ENCODE peak calls at places on chromosome 16, in ten cellular contexts. R, L, D, P, U, S, G, F, E and H are unnamed samples.

GRCh38 chr16:68948230-68948910 is 105.0 kb downstream of the TANGO6 start:
- DNase-seq in F (no peak), L (peak; percentile 26), P (no peak), R (no peak), E (peak; percentile 37), G (no peak), D (no peak), U (no peak), S (no peak), H (no peak)

GRCh38 chr16:1610841-1611653 is 825 bp downstream of the IFT140 start:
- DNase-seq in E (no peak), L (no peak), S (no peak), P (no peak), F (no peak), U (no peak), R (peak; percentile 32), G (no peak), D (no peak), H (no peak)

GRCh38 chr16:89122322-89122831 is 28.7 kb downstream of the ACSF3 start:
- DNase-seq in P (no peak), G (peak; percentile 84), L (no peak), U (peak; percentile 87), R (no peak), E (no peak), S (no peak), F (no peak), D (no peak), H (no peak)

GRCh38 chr16:4517812-4518211 is 20.8 kb downstream of the CDIP1 start:
- DNase-seq in D (no peak), R (peak; percentile 52), G (no peak), P (peak; percentile 40), F (peak; percentile 57), U (no peak), E (peak; percentile 46), S (peak; percentile 82), L (peak; percentile 52), H (no peak)

GRCh38 chr16:67526149-67526732 is 2.4 kb upstream of the RIPOR1 start:
- DNase-seq in P (no peak), R (no peak), E (peak; percentile 61), F (peak; percentile 32), U (no peak), L (peak; percentile 24), D (no peak), G (no peak), S (no peak), H (no peak)

GRCh38 chr16:3021449-3022207 is 1.5 kb downstream of the TNFRSF12A start:
- DNase-seq in R (peak; percentile 86), P (peak; percentile 72), D (peak; percentile 68), E (peak; percentile 94), U (peak; percentile 88), F (peak; percentile 89), S (peak; percentile 96), L (peak; percentile 76), G (peak; percentile 89), H (peak; percentile 84)

GRCh38 chr16:9033125-9033830 is 58.2 kb upstream of the HAPSTR1 start:
- DNase-seq in E (peak; percentile 71), G (peak; percentile 37), D (no peak), S (peak; percentile 86), P (peak; percentile 81), U (peak; percentile 41), R (peak; percentile 56), L (peak; percentile 78), F (peak; percentile 83), H (no peak)

GRCh38 chr16:69120096-69120664 is 12.2 kb downstream of the CHTF8 start:
- DNase-seq in R (no peak), G (no peak), F (no peak), S (no peak), D (no peak), L (no peak), P (no peak), E (no peak), U (no peak), H (no peak)

GRCh38 chr16:12613131-12613991 is 190.3 kb downstream of the CPPED1 start:
- DNase-seq in D (no peak), L (no peak), G (no peak), E (peak; percentile 39), F (no peak), P (peak; percentile 61), S (no peak), R (peak; percentile 51), U (no peak), H (no peak)

GRCh38 chr16:75130150-75130771 is 13.7 kb upstream of the LDHD start:
- DNase-seq in G (no peak), E (no peak), F (no peak), S (no peak), D (no peak), U (no peak), P (no peak), L (no peak), R (peak; percentile 43), H (no peak)

GRCh38 chr16:87161822-87162676 is 155.1 kb downstream of the C16orf95 start:
- DNase-seq in R (peak; percentile 57), S (no peak), E (no peak), P (no peak), G (no peak), L (no peak), D (no peak), U (no peak), F (no peak), H (no peak)

GRCh38 chr16:23448392-23448791 is 4.6 kb downstream of the COG7 start:
- DNase-seq in U (no peak), D (no peak), G (no peak), E (peak; percentile 52), F (no peak), R (no peak), P (no peak), L (no peak), S (no peak), H (no peak)

GRCh38 chr16:23452572-23453337 is at the start of gene COG7:
- DNase-seq in S (peak; percentile 93), F (peak; percentile 92), R (peak; percentile 87), D (peak; percentile 81), L (peak; percentile 91), E (peak; percentile 86), P (peak; percentile 76), U (peak; percentile 84), G (peak; percentile 92), H (peak; percentile 91)

GRCh38 chr16:23452221-23452571 is 793 bp downstream of the COG7 start:
- DNase-seq in L (no peak), E (no peak), F (peak; percentile 3), D (no peak), S (peak; percentile 2), R (no peak), P (no peak), U (no peak), G (no peak), H (no peak)

DNA sequence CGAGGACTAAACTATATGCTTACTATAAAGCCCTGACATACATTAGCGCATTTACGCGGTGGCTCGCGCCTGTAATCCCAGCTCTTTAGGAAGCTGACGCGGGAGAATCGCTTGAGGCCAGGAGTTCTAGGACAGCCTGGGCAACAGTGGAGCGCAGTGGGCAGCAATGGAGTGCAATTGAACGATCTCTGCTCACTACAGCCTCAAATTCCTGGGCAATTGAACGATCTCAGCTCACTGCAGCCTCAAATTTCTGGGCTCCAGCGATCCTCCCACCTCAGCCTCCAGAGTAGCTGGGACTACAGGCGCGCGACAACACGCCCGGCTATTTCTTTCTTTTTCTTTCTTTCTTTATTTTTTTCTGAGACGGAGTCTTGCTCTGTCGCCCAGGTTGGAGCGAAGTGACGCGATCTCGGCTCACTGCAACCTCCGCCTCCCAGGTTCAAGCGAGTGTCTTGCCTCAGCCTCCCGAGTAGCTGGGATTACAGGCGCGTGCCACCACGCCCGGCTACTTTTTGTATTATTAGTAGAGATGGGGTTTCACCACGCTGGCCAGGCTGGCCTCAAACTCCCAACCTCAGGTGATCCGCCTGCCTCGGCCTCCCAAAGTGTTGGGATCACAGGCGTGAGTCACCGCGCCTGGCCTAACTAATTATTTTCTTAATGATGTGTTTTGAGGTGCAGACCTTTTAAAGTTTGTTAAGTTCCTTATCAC is 506 bp upstream of the COG7 start:
- DNase-seq in E (no peak), R (no peak), D (no peak), P (no peak), F (no peak), S (no peak), L (no peak), U (no peak), G (no peak), H (no peak)
- TF ChIP-seq CTCF in E (no peak), R (no peak), D (no peak), P (no peak), F (no peak), S (no peak), L (no peak), U (no peak), G (no peak), H (no peak)

GRCh38 chr16:31377210-31377903 is 15.8 kb upstream of the ITGAD start:
- DNase-seq in F (no peak), U (no peak), G (no peak), R (no peak), E (no peak), L (no peak), D (no peak), P (no peak), S (no peak), H (no peak)
- TF ChIP-seq CTCF in F (no peak), U (no peak), G (no peak), R (no peak), E (no peak), L (no peak), D (no peak), P (no peak), S (no peak), H (no peak)

GRCh38 chr16:86072328-86073102 is 173.6 kb downstream of the IRF8 start:
- DNase-seq in G (peak; percentile 72), L (peak; percentile 82), F (peak; percentile 80), P (peak; percentile 64), U (peak; percentile 81), S (peak; percentile 78), R (peak; percentile 78), D (peak; percentile 41), E (peak; percentile 86), H (no peak)
- TF ChIP-seq CTCF in G (peak; percentile 70), L (peak; percentile 90), F (peak; percentile 75), P (peak; percentile 85), U (peak; percentile 71), S (peak; percentile 84), R (peak; percentile 80), D (no peak), E (peak; percentile 90), H (peak; percentile 89)

GRCh38 chr16:78460428-78460827 is 361.0 kb downstream of the WWOX start:
- DNase-seq in F (no peak), S (no peak), D (no peak), G (no peak), U (no peak), P (no peak), E (no peak), R (no peak), L (no peak), H (no peak)

GRCh38 chr16:78461496-78461938 is 362.1 kb downstream of the WWOX start:
- DNase-seq in G (no peak), D (no peak), P (no peak), R (peak; percentile 8), E (no peak), L (no peak), U (no peak), F (no peak), S (no peak), H (no peak)

GRCh38 chr16:78455861-78456260 is 356.4 kb downstream of the WWOX start:
- DNase-seq in U (no peak), G (no peak), S (peak; percentile 71), R (no peak), F (no peak), P (no peak), E (no peak), D (no peak), L (no peak), H (no peak)

GRCh38 chr16:78461087-78461486 is 361.6 kb downstream of the WWOX start:
- DNase-seq in D (no peak), G (no peak), U (no peak), S (no peak), F (no peak), P (no peak), E (no peak), R (peak; percentile 32), L (no peak), H (no peak)

GRCh38 chr16:78458588-78458987 is 359.1 kb downstream of the WWOX start:
- DNase-seq in R (peak; percentile 11), P (no peak), F (no peak), D (no peak), G (no peak), E (no peak), S (no peak), L (no peak), U (no peak), H (no peak)
- TF ChIP-seq CTCF in R (no peak), P (no peak), F (no peak), D (no peak), G (no peak), E (no peak), S (peak; percentile 39), L (no peak), U (no peak), H (peak; percentile 50)